ENCODE peak calls at places on chromosome 12, in ten cellular contexts. C, R, B, D, S, Q, F, U, X and Y are unnamed samples.

GRCh38 chr12:18955594-18955993 is 173.9 kb upstream of the PLEKHA5 start:
- DNase-seq in F (no peak), C (no peak), X (no peak), D (no peak), R (no peak), B (peak; percentile 6), Q (no peak), U (no peak), S (peak; percentile 16), Y (no peak)

GRCh38 chr12:105748806-105749600 is 389.8 kb downstream of the NUAK1 start:
- DNase-seq in D (no peak), B (peak; percentile 6), X (no peak), C (no peak), R (no peak), S (peak; percentile 74), U (no peak), F (no peak), Q (no peak), Y (peak; percentile 69)

GRCh38 chr12:92208613-92209121 is 63.0 kb upstream of the BTG1 start:
- DNase-seq in S (peak; percentile 31), R (no peak), Q (no peak), F (no peak), X (peak; percentile 19), D (no peak), C (no peak), U (no peak), B (peak; percentile 34), Y (no peak)

GRCh38 chr12:26195250-26195640 is at the start of gene SSPN:
- DNase-seq in D (no peak), R (no peak), B (peak; percentile 36), U (no peak), Q (peak; percentile 57), X (no peak), S (peak; percentile 61), C (peak; percentile 80), F (peak; percentile 15), Y (peak; percentile 91)

GRCh38 chr12:50425859-50426258 is 25.2 kb downstream of the LARP4 start:
- DNase-seq in D (no peak), Q (peak; percentile 32), X (peak; percentile 81), F (no peak), U (no peak), S (no peak), R (no peak), C (no peak), B (no peak), Y (no peak)

GRCh38 chr12:131843527-131843926 is 15.3 kb downstream of the MMP17 start:
- DNase-seq in R (no peak), U (no peak), D (no peak), B (no peak), F (no peak), Q (no peak), C (no peak), X (no peak), S (no peak), Y (no peak)

GRCh38 chr12:120709976-120710804 is at the start of gene UNC119B:
- DNase-seq in D (peak; percentile 78), Q (peak; percentile 97), C (peak; percentile 89), X (peak; percentile 74), S (peak; percentile 33), F (no peak), R (no peak), U (peak; percentile 51), B (peak; percentile 49), Y (peak; percentile 90)

GRCh38 chr12:47939009-47939601 is 24.3 kb upstream of the TMEM106C start:
- DNase-seq in U (no peak), Q (no peak), X (no peak), C (no peak), B (no peak), S (no peak), R (no peak), F (no peak), D (no peak), Y (no peak)

GRCh38 chr12:109464642-109465351 is 12.3 kb downstream of the KCTD10 start:
- DNase-seq in D (no peak), X (no peak), F (no peak), B (no peak), U (no peak), R (no peak), Q (no peak), S (no peak), C (no peak), Y (no peak)

GRCh38 chr12:42481368-42481767 is 108.2 kb downstream of the PRICKLE1 start:
- DNase-seq in R (no peak), X (peak; percentile 72), F (no peak), S (no peak), Q (peak; percentile 45), U (no peak), D (no peak), C (no peak), B (no peak), Y (no peak)

GRCh38 chr12:68106160-68106559 is 53.4 kb downstream of the IFNG start:
- DNase-seq in R (no peak), X (no peak), B (peak; percentile 5), Q (no peak), S (no peak), C (no peak), U (no peak), D (no peak), F (no peak), Y (no peak)

GRCh38 chr12:69661386-69661785 is 37.7 kb downstream of the BEST3 start:
- DNase-seq in B (no peak), X (no peak), R (no peak), F (no peak), D (no peak), U (no peak), C (no peak), S (no peak), Q (no peak), Y (no peak)

GRCh38 chr12:110245278-110245868 is 35.7 kb upstream of the ATP2A2 start:
- DNase-seq in S (no peak), Q (peak; percentile 70), X (peak; percentile 66), D (peak; percentile 28), U (peak; percentile 17), F (no peak), R (no peak), C (peak; percentile 68), B (no peak), Y (no peak)

GRCh38 chr12:26938660-26939185 is 453 bp downstream of the FGFR1OP2 start:
- DNase-seq in C (no peak), F (no peak), X (peak; percentile 55), U (no peak), Q (no peak), R (peak; percentile 48), B (peak; percentile 10), D (no peak), S (no peak), Y (no peak)

GRCh38 chr12:48184549-48184922 is 1.1 kb downstream of the CCDC184 start:
- DNase-seq in F (no peak), B (no peak), C (no peak), U (no peak), D (no peak), X (no peak), S (no peak), Q (peak; percentile 30), R (no peak), Y (no peak)

GRCh38 chr12:563899-564298 is 99.3 kb downstream of the NINJ2 start:
- DNase-seq in F (no peak), D (no peak), Q (no peak), C (no peak), X (no peak), B (no peak), U (no peak), R (no peak), S (no peak), Y (no peak)

GRCh38 chr12:57104292-57104910 is 6.8 kb downstream of the STAT6 start:
- DNase-seq in Q (peak; percentile 24), B (no peak), X (no peak), S (no peak), R (no peak), U (no peak), C (no peak), F (no peak), D (no peak), Y (no peak)